ENCODE peak calls at places on chromosomes 1 and 21, in eight cellular contexts. W is GM23248, D is keratinocyte, F is PC-3, P is K562, Q is IMR-90, G is mammary epithelial cell, N is OCI-LY7. A is an unnamed sample.

GRCh38 chr1:28895896-28896608 is 18.3 kb upstream of the EPB41 start:
- DNase-seq in N (no peak), P (no peak), D (no peak), Q (peak), F (no peak), W (peak), G (no peak), A (no peak)

GRCh38 chr1:97581614-97582051 is 339.2 kb downstream of the DPYD start:
- DNase-seq in F (peak), N (no peak), Q (peak), P (no peak), W (peak), D (peak), G (peak), A (no peak)

GRCh38 chr1:207815913-207816312 is 64.1 kb downstream of the CD46 start:
- DNase-seq in Q (peak), N (no peak), F (peak), G (peak), P (peak), W (peak), D (no peak), A (no peak)

GRCh38 chr1:155455588-155456195 is 106.9 kb downstream of the ASH1L start:
- DNase-seq in G (no peak), P (no peak), Q (peak), N (no peak), D (no peak), W (peak), F (no peak), A (no peak)

GRCh38 chr1:21912038-21912758 is 24.9 kb downstream of the HSPG2 start:
- DNase-seq in P (no peak), Q (no peak), D (no peak), W (no peak), N (no peak), G (no peak), F (no peak), A (peak)

GRCh38 chr1:21955474-21956281 is 18.6 kb upstream of the HSPG2 start:
- DNase-seq in W (no peak), G (peak), F (no peak), D (no peak), N (no peak), Q (no peak), P (no peak), A (no peak)

GRCh38 chr21:39441502-39442475 is 3.8 kb downstream of the LCA5L start:
- DNase-seq in P (peak), W (peak), D (peak), N (peak), Q (peak), G (peak), F (peak), A (peak)

GRCh38 chr21:41810597-41810932 is 43.7 kb upstream of the RIPK4 start:
- DNase-seq in D (no peak), G (no peak), N (no peak), W (no peak), P (no peak), F (no peak), Q (no peak), A (no peak)

GRCh38 chr1:201877877-201878339 is 10.8 kb upstream of the SHISA4 start:
- DNase-seq in W (peak), Q (peak), G (peak), F (peak), D (no peak), N (peak), P (peak), A (peak)

GRCh38 chr1:210089848-210090247 is 142.7 kb upstream of the SERTAD4 start:
- DNase-seq in G (no peak), Q (peak), P (peak), F (peak), D (no peak), N (no peak), W (peak), A (no peak)

GRCh38 chr1:43582162-43582566 is 51.5 kb downstream of the PTPRF start:
- DNase-seq in Q (peak), D (peak), G (peak), P (peak), N (no peak), F (peak), W (peak), A (peak)

GRCh38 chr1:111468717-111469100 is 5.1 kb upstream of the C1orf162 start:
- DNase-seq in G (peak), W (no peak), F (no peak), D (no peak), N (no peak), P (no peak), Q (no peak), A (no peak)

GRCh38 chr1:200960236-200960947 is 63.1 kb downstream of the KIF21B start:
- DNase-seq in F (no peak), Q (no peak), W (no peak), P (no peak), N (no peak), G (no peak), D (no peak), A (no peak)

GRCh38 chr21:21034046-21034445 is 35.8 kb downstream of the NCAM2 start:
- DNase-seq in D (no peak), F (no peak), G (no peak), N (no peak), W (no peak), P (no peak), Q (no peak), A (no peak)

GRCh38 chr1:9070421-9071015 is 1.1 kb upstream of the SLC2A5 start:
- DNase-seq in Q (no peak), N (no peak), G (no peak), W (no peak), F (no peak), D (no peak), P (no peak), A (no peak)

GRCh38 chr1:157112186-157112867 is 12.7 kb upstream of the ETV3L start:
- DNase-seq in G (no peak), Q (no peak), D (no peak), N (no peak), P (no peak), F (no peak), W (no peak), A (no peak)

GRCh38 chr1:220881918-220882891 is 3.0 kb downstream of the HLX start:
- DNase-seq in Q (peak), W (peak), N (no peak), G (no peak), F (no peak), D (no peak), P (no peak), A (no peak)

GRCh38 chr1:245810789-245811337 is 656.1 kb downstream of the KIF26B start:
- DNase-seq in F (no peak), Q (no peak), D (no peak), W (no peak), P (no peak), G (no peak), N (peak), A (no peak)

GRCh38 chr1:43402055-43402865 is 12.6 kb downstream of the SZT2 start:
- DNase-seq in N (no peak), D (no peak), W (no peak), P (peak), Q (no peak), G (no peak), F (no peak), A (peak)

GRCh38 chr1:76827066-76827465 is 40.2 kb upstream of the ST6GALNAC5 start:
- DNase-seq in W (no peak), N (no peak), Q (no peak), P (no peak), G (no peak), F (no peak), D (no peak), A (no peak)

GRCh38 chr1:248622491-248623106 is 12.3 kb downstream of the OR2T11 start:
- DNase-seq in G (peak), W (peak), F (peak), N (peak), Q (peak), P (peak), D (no peak), A (peak)

GRCh38 chr1:31398246-31398645 is 14.8 kb upstream of the SERINC2 start:
- DNase-seq in W (no peak), G (peak), Q (no peak), N (no peak), D (no peak), P (no peak), F (no peak), A (no peak)

GRCh38 chr1:206050655-206051235 is 2.2 kb upstream of the RHEX start:
- DNase-seq in G (peak), P (no peak), W (no peak), F (peak), D (peak), Q (peak), N (peak), A (no peak)

GRCh38 chr1:221431068-221431651 is 310.7 kb downstream of the DUSP10 start:
- DNase-seq in D (no peak), P (no peak), W (peak), G (no peak), F (no peak), Q (peak), N (no peak), A (peak)

GRCh38 chr1:34113887-34114286 is 51.1 kb downstream of the CSMD2 start:
- DNase-seq in P (peak), F (peak), N (peak), W (peak), Q (no peak), D (no peak), G (peak), A (no peak)

GRCh38 chr1:5659606-5660005 is 332.6 kb downstream of the NPHP4 start:
- DNase-seq in W (no peak), F (no peak), N (no peak), Q (no peak), G (no peak), P (no peak), D (no peak), A (no peak)
- H3K4me2 ChIP-seq in W (no peak), F (no peak), N (no peak), Q (no peak), G (no peak), P (no peak), D (no peak), A (no peak)

DNA sequence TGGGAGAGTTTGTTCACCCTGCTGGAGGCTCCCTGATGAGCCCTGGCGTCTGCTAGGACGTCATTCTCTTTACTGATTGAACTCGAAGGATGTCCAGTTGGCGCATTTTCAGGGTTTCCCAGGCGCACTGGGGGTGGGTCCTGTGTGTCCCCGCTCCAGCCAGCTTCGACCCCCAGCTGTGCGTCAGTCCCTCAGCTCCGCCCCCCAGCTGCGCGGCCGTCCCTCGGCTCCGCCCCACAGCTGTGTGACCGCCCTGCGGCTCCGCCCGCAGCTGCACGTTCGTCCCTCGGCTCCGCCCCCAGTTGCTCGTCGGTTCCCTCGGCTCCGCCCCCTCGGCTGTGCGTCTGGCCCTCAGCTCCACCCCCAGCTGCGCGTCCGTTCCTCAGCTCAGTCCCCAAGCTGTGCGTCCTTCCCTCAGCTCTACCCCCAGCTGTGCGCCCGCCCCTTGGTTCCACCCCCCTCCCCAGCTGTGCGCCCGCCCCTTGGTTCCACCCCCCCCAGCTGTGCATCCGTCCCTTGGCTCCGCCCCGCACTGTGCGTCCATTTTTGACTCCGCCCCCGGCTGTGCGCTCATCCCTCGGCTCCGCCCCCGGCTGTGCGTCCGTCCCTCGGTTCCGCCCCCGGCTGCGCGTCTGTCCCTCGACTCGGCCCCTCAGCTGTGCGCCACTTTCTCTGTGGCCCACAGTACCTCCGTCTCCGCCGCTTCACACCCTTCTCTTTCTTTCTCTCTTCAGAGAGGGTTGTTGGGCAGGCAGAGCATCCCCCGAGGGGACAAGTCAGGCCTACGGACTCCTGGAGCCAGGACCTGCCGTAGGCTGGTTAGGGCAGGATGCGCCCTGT is 61.3 kb downstream of the FAAP20 start:
- DNase-seq in N (peak), Q (peak), W (peak), D (peak), P (peak), G (peak), F (peak), A (peak)
- H3K4me2 ChIP-seq in N (peak), Q (peak), W (peak), D (peak), P (peak), G (peak), F (peak), A (peak)

DNA sequence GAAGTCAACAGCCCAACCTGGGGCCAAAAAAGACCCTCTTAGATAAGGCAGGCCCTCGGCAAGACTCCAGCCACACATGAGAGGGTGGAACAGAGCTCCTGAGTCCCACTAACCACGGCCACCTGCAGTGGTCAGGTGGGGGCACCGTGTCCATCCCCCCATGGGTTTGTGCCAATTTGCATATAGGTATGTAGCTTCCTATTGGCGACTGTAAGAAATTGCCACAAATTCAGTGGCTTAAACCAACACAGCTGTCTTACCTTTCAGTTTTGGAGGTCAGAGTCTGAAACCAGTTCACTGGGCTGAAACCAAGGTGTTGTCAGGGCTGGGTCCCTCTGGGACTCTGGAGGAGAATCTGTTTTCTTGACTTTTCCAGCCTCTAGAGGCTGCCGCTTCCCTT is 59.3 kb downstream of the COL18A1 start:
- DNase-seq in W (no peak), P (no peak), Q (no peak), N (peak), G (no peak), F (no peak), D (no peak), A (no peak)
- H3K4me2 ChIP-seq in W (no peak), P (no peak), Q (no peak), N (no peak), G (no peak), F (no peak), D (no peak), A (no peak)

GRCh38 chr1:37478890-37479254 is 4.5 kb downstream of the ZC3H12A start:
- DNase-seq in W (no peak), N (peak), D (peak), P (no peak), Q (peak), G (peak), F (peak), A (no peak)
- H3K4me2 ChIP-seq in W (peak), N (peak), D (peak), P (peak), Q (peak), G (peak), F (peak), A (peak)

DNA sequence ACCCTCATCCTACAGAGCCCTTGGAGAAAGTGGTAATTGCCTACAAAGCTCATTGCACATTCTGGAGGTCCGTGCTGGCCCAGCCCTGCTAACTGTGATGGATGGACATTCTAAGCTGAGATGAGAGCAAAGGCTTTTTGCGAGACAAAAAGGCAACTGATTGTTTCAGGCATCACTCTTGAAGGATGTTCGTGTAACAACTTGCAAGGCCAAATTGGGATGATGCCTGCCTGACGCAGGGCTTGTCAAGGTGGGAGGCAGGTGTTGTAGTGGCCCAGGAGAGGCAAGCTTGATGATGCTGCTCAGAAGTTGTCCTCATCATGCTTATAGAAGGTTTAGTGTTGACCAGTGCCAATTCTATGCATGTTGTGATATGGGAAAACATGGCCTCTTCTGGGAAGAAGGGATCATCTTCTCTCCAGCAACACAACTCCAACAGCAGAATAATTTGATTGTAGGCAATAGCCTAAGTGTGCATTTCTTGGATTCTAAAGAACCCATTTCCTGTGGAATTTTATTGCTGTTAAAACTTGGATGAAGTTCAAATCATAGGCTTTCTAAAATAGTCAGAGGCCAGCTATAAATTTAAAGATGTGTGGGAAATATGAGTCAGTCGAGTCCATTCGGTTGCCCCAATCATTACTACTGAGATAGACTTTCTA is 102.5 kb upstream of the COA6 start:
- DNase-seq in F (peak), Q (no peak), W (peak), P (no peak), N (no peak), G (no peak), D (no peak), A (peak)
- H3K4me2 ChIP-seq in F (peak), Q (no peak), W (no peak), P (no peak), N (no peak), G (no peak), D (no peak), A (no peak)

DNA sequence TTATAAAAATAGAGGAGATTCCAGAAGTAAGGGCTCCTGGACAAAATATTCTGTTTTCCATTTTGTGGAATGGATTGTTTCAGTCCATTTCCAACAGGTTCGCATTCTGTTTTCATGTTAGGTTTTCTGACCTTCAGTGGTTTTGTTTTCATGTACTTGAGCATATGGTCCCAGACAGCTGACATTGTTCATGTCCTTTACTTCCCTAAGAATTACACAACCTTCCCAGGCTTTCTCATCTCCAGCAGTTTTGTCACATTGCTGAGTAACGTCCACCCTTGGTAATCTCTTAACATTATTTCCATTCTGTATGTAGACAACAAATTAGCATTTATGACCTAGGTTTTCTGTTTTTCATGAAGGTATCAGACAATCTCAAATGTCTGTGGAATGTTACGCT is 21.0 kb upstream of the ERRFI1 start:
- DNase-seq in F (peak), Q (peak), D (no peak), W (peak), P (no peak), N (no peak), G (peak), A (peak)
- H3K4me2 ChIP-seq in F (peak), Q (no peak), D (peak), W (peak), P (no peak), N (no peak), G (peak), A (no peak)

GRCh38 chr1:162285149-162285561 is 91.5 kb downstream of the SPATA46 start:
- DNase-seq in D (no peak), W (no peak), G (peak), P (no peak), Q (no peak), N (no peak), F (peak), A (peak)
- H3K4me2 ChIP-seq in D (no peak), W (no peak), G (peak), P (no peak), Q (no peak), N (no peak), F (peak), A (no peak)

GRCh38 chr1:62794047-62794446 is 10.1 kb downstream of the ATG4C start:
- DNase-seq in W (no peak), Q (no peak), D (no peak), F (no peak), P (no peak), N (peak), G (no peak), A (no peak)
- H3K4me2 ChIP-seq in W (no peak), Q (no peak), D (no peak), F (no peak), P (no peak), N (peak), G (no peak), A (no peak)